ENCODE peak calls at places on chromosomes 16 and 17, in eight cellular contexts. V is AG04450, G is aorta, M is upper lobe of right lung, T is Peyer's patch, R is colonic mucosa, F is brain microvascular endothelial cell, J is BJ. D is an unnamed sample. For H3K27me3, the result is how much of the 10 kb centered on the place peaks cover.

GRCh38 chr16:12613131-12613991 is 190.3 kb downstream of the CPPED1 start:
- DNase-seq in F (peak), R (peak), G (no peak), V (no peak), T (peak), J (peak), M (no peak), D (no peak)

GRCh38 chr16:65195998-65196397 is 74.1 kb upstream of the CDH11 start:
- DNase-seq in V (no peak), R (no peak), G (no peak), T (no peak), J (no peak), M (no peak), F (peak), D (no peak)

GRCh38 chr16:23008041-23008440 is 141.2 kb downstream of the USP31 start:
- DNase-seq in V (no peak), F (no peak), J (no peak), T (no peak), R (no peak), G (no peak), M (no peak), D (no peak)

GRCh38 chr16:72013389-72013788 is 4.8 kb downstream of the DHODH start:
- DNase-seq in J (no peak), T (no peak), R (no peak), F (no peak), V (no peak), G (no peak), M (peak), D (no peak)

GRCh38 chr17:79515646-79516604 is 94.9 kb downstream of the RBFOX3 start:
- DNase-seq in G (no peak), J (no peak), R (no peak), M (no peak), V (no peak), T (no peak), F (no peak), D (peak)

GRCh38 chr17:82238562-82239201 is 9.8 kb downstream of the SLC16A3 start:
- DNase-seq in M (peak), F (peak), G (peak), R (peak), V (no peak), T (peak), J (peak), D (no peak)

GRCh38 chr17:74213897-74214386 is 571 bp downstream of the TTYH2 start:
- DNase-seq in F (no peak), T (no peak), J (no peak), G (peak), M (no peak), R (peak), V (no peak), D (peak)

GRCh38 chr16:48158296-48158695 is 2.5 kb upstream of the ABCC12 start:
- DNase-seq in V (peak), M (no peak), J (no peak), T (no peak), R (no peak), G (no peak), F (peak), D (no peak)

GRCh38 chr17:41527076-41528023 is 758 bp downstream of the KRT19 start:
- DNase-seq in R (peak), T (peak), F (no peak), J (no peak), V (no peak), G (no peak), M (peak), D (peak)

GRCh38 chr16:8866118-8866883 is 2.5 kb downstream of the CARHSP1 start:
- DNase-seq in V (no peak), G (no peak), M (no peak), J (no peak), F (no peak), T (no peak), R (peak), D (peak)

GRCh38 chr16:66293207-66293735 is 73.2 kb upstream of the CDH5 start:
- DNase-seq in V (no peak), G (no peak), M (no peak), T (peak), J (no peak), R (no peak), F (no peak), D (no peak)

GRCh38 chr17:81339180-81339501 is 44.0 kb upstream of the SLC38A10 start:
- DNase-seq in F (no peak), V (no peak), G (no peak), R (no peak), T (peak), M (no peak), J (no peak), D (peak)

GRCh38 chr17:42431758-42432161 is 8.7 kb upstream of the CAVIN1 start:
- DNase-seq in T (no peak), F (no peak), G (no peak), M (no peak), J (no peak), R (no peak), V (no peak), D (no peak)

GRCh38 chr17:75478508-75478907 is 22.1 kb downstream of the TMEM94 start:
- DNase-seq in R (no peak), T (no peak), J (no peak), V (no peak), F (no peak), M (no peak), G (no peak), D (peak)

GRCh38 chr16:68265078-68265925 is 976 bp downstream of the SLC7A6 start:
- DNase-seq in G (peak), R (peak), F (peak), J (peak), V (no peak), M (peak), T (peak), D (peak)

GRCh38 chr17:57868775-57869598 is 19.1 kb upstream of the MRPS23 start:
- DNase-seq in G (no peak), R (no peak), M (no peak), T (no peak), V (no peak), J (no peak), F (no peak), D (peak)

GRCh38 chr17:42917236-42917603 is 16.6 kb downstream of the G6PC1 start:
- DNase-seq in T (no peak), G (no peak), M (no peak), F (no peak), V (no peak), J (no peak), R (no peak), D (no peak)

GRCh38 chr16:49048557-49048956 is 233.1 kb downstream of the CBLN1 start:
- DNase-seq in T (no peak), J (no peak), M (no peak), R (no peak), G (no peak), F (no peak), V (no peak), D (no peak)

GRCh38 chr16:70331588-70332358 is 14.9 kb upstream of the DDX19A start:
- DNase-seq in J (no peak), R (no peak), F (peak), T (no peak), M (no peak), G (no peak), V (no peak), D (peak)

GRCh38 chr16:88854306-88855111 is 2.2 kb downstream of the GALNS start:
- DNase-seq in J (no peak), V (no peak), G (peak), R (no peak), M (no peak), F (no peak), T (peak), D (peak)

GRCh38 chr17:36923814-36924221 is 13.5 kb upstream of the LHX1 start:
- DNase-seq in R (no peak), J (no peak), V (no peak), G (no peak), T (no peak), F (no peak), M (no peak), D (no peak)

GRCh38 chr16:7038475-7038874 is 294.2 kb upstream of the RBFOX1 start:
- DNase-seq in R (no peak), F (no peak), M (no peak), T (no peak), G (no peak), J (no peak), V (no peak), D (no peak)

GRCh38 chr17:32755045-32755805 is 121.7 kb downstream of the MYO1D start:
- DNase-seq in M (no peak), G (no peak), V (peak), T (no peak), F (peak), J (peak), R (no peak), D (peak)

GRCh38 chr17:59848778-59849177 is 44.0 kb downstream of the TUBD1 start:
- DNase-seq in G (peak), M (peak), R (peak), V (no peak), F (peak), J (no peak), T (peak), D (no peak)

GRCh38 chr16:15777533-15778203 is 79.2 kb downstream of the MYH11 start:
- DNase-seq in J (no peak), M (no peak), R (no peak), G (no peak), T (no peak), F (peak), V (peak), D (peak)

GRCh38 chr17:44492706-44493272 is 10.4 kb downstream of the GPATCH8 start:
- DNase-seq in F (no peak), V (no peak), J (no peak), M (no peak), T (no peak), G (no peak), R (no peak), D (no peak)

GRCh38 chr16:19578378-19578851 is 22.9 kb downstream of the VPS35L start:
- DNase-seq in T (peak), F (no peak), R (no peak), G (no peak), J (no peak), V (no peak), M (no peak), D (no peak)

GRCh38 chr16:57013902-57014301 is 24.5 kb downstream of the NLRC5 start:
- DNase-seq in F (no peak), G (no peak), T (peak), J (no peak), R (no peak), M (no peak), V (no peak), D (no peak)

GRCh38 chr16:30903002-30903401 is 6.6 kb downstream of the CTF1 start:
- DNase-seq in F (no peak), R (no peak), T (no peak), M (no peak), V (no peak), G (no peak), J (no peak), D (peak)

GRCh38 chr16:24850289-24850931 is 4.6 kb downstream of the SLC5A11 start:
- DNase-seq in F (no peak), J (no peak), T (peak), V (no peak), R (no peak), M (no peak), G (no peak), D (no peak)

GRCh38 chr17:73091770-73092517 is 544 bp downstream of the SLC39A11 start:
- DNase-seq in G (no peak), M (no peak), F (no peak), T (peak), J (no peak), V (no peak), R (peak), D (no peak)

GRCh38 chr16:53664724-53665345 is 38.8 kb downstream of the RPGRIP1L start:
- DNase-seq in R (no peak), G (peak), M (no peak), V (peak), J (peak), T (no peak), F (peak), D (no peak)

GRCh38 chr16:23836404-23837291 is 865 bp downstream of the PRKCB start:
- DNase-seq in G (peak), T (peak), R (peak), J (no peak), V (no peak), M (peak), F (no peak), D (peak)

GRCh38 chr17:794876-795275 is 12.7 kb downstream of the MRM3 start:
- DNase-seq in M (peak), J (no peak), V (peak), T (peak), F (peak), R (peak), G (peak), D (peak)

GRCh38 chr16:11783319-11784047 is 13.6 kb downstream of the ZC3H7A start:
- DNase-seq in M (no peak), G (no peak), R (peak), F (no peak), J (no peak), V (no peak), T (no peak), D (no peak)

GRCh38 chr16:3938471-3938842 is 57.9 kb upstream of the CREBBP start:
- DNase-seq in M (peak), R (no peak), T (no peak), F (no peak), V (no peak), G (no peak), J (no peak), D (no peak)

GRCh38 chr17:15909481-15909991 is 35.4 kb upstream of the ADORA2B start:
- DNase-seq in G (no peak), T (no peak), J (no peak), M (no peak), F (peak), R (no peak), V (no peak), D (peak)

DNA sequence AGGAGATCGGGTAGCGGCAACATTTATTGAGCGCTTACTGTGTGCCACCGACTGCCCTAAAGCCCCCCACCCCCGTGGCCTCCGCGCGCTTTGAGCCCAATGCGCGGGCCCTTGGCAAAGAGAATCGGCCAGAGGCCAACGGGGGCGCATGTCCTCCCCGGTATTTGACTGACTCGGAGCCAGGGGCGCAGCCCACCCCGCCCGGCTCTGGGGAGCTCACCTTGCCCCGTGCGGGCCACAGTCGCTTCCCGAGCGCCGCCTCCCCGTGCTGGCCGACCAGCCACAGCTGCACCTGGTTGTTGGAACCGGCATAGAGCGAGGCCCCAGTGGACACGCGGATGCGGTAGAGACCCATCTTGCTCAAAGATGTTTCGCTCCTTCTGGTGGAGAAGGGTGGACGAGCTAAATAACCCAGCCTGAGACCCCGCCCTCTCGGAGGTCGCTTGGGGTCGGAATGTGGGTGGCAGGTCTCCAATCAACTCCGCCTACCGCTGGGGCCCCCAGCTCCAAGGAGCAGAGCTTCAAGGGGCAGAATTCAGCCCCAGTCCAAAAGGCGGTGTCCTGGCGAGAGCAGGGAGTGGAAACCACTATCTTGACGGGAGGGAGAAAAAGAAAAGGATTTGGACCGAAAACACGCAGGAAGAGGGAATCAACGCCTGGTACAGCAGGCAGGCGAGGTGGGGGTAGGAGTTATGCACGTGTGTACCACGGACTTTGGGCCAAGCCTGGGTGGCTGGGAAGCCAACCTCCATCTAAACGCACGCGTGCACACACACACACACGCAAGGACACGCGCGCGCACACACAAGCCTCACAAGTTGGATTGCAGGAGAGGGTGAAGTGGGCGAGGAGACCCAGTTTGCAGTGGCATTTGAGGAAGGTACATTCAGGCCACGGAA is at the start of gene ALOX15:
- DNase-seq in F (no peak), J (no peak), V (no peak), M (peak), G (no peak), T (no peak), R (no peak), D (peak)
- H3K27me3 ChIP-seq in F (half or more), J (under half), V (under half), M (under half), G (under half), T (under half), R (under half), D (under half)

GRCh38 chr17:47320879-47321502 is 2.8 kb upstream of the EFCAB13 start:
- DNase-seq in T (no peak), V (no peak), J (no peak), F (no peak), G (no peak), M (no peak), R (no peak), D (no peak)
- H3K4me3 ChIP-seq in T (no peak), V (no peak), J (no peak), F (no peak), G (no peak), M (no peak), R (no peak), D (no peak)

DNA sequence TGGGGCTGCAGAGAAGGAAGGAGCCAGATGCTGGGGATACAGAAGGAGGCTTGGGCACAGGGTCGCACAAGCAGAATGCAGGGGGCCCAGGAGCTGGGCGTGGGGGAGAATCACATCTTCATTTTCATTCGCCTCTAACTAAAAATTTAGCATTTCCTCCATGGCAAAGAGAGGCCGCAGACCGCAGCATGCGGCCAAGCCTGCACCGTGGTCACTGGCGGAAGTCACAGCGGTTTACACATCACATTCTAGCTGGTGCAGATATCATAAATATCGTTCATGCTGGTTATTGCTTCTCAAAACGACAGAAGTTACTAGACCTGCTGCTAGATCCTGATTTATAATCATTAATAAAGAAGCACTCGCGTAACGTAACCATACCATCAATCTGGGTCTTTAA is 162.0 kb downstream of the NTN1 start:
- DNase-seq in J (no peak), G (no peak), M (no peak), T (no peak), F (no peak), V (no peak), R (no peak), D (no peak)
- H3K27me3 ChIP-seq in J (under half), G (under half), M (under half), T (under half), F (under half), V (under half), R (under half), D (under half)

DNA sequence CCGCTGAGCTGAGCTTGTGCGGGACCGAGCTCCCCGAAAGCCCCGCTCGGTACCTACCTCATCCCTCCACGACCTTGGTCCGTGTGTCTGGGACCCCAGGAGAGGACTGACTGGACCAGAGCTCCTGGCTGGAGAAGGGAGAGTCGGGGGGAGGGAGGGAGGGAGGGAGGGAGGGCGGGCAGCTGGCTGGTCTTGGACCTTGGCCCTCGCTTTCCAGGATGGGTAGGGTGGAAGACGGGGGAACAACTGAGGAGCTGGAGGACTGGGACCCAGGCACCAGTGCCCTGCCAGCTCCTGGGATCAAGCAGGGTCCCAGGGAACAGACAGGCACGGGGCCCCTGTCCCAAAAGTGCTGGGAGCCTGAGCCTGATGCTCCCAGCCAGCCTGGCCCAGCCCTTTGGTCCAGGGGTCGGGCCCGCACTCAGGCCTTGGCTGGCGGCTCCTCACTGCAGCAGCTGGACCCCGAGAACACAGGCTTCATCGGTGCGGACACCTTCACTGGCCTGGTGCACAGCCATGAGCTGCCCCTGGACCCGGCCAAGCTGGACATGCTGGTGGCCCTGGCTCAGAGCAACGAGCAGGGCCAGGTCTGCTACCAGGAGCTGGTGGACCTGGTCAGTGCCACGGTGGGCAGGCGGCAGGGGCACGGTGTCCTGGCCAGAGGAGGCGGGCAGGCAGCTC is 553 bp downstream of the RHBDL1 start:
- DNase-seq in V (no peak), J (no peak), G (no peak), M (no peak), F (no peak), T (no peak), R (no peak), D (no peak)
- H3K4me3 ChIP-seq in V (peak), J (peak), G (peak), M (peak), F (peak), T (peak), R (peak), D (peak)

DNA sequence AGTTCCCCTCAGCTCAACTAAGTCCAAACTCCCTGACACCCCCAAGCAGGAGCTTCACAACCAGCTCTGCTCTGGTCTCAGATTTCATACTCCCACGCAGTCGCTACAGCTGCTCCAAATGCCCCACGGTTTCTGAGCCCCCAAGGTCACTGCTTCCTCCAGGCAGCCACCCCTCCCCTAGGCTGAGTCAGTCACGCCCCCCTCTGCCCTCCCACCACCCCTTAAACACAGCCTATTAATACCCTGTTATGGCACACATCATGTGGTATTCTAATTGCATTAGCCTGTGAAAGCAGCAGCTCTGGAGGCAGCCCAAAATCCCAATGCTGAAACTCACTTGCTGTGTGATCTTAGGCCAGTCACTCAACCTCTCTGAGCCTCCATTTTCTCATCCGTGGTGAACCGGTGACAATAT is 51.5 kb downstream of the GSG1L start:
- DNase-seq in V (peak), T (no peak), M (no peak), G (no peak), R (no peak), J (no peak), F (peak), D (no peak)
- H3K27me3 ChIP-seq in V (under half), T (under half), M (under half), G (under half), R (under half), J (under half), F (under half), D (under half)

D was measured in H7.